ENCODE peak calls at places on chromosome 20, in five cellular contexts. One of them, this sample, is unnamed.

GRCh38 chr20:44017905-44018683 is 103.4 kb downstream of the TOX2 start:
- DNase-seq in H1: no peak
- DNase-seq in K562: peak; percentile 8
- DNase-seq in GM12878: no peak
- DNase-seq in HepG2: no peak
- DNase-seq in this sample: peak; percentile 59

GRCh38 chr20:18802012-18802634 is 11.5 kb upstream of the SCP2D1 start:
- DNase-seq in H1: no peak
- DNase-seq in K562: no peak
- DNase-seq in GM12878: no peak
- DNase-seq in HepG2: no peak
- DNase-seq in this sample: no peak

GRCh38 chr20:23565503-23566056 is 2.7 kb downstream of the CST9L start:
- DNase-seq in H1: no peak
- DNase-seq in K562: no peak
- DNase-seq in GM12878: no peak
- DNase-seq in HepG2: no peak
- DNase-seq in this sample: no peak

GRCh38 chr20:64167676-64168075 is 3.4 kb downstream of the MYT1 start:
- DNase-seq in H1: no peak
- DNase-seq in K562: no peak
- DNase-seq in GM12878: no peak
- DNase-seq in HepG2: no peak
- DNase-seq in this sample: no peak

GRCh38 chr20:59778615-59779200 is 154.7 kb downstream of the SYCP2 start:
- DNase-seq in H1: no peak
- DNase-seq in K562: no peak
- DNase-seq in GM12878: no peak
- DNase-seq in HepG2: no peak
- DNase-seq in this sample: no peak

GRCh38 chr20:63740501-63741353 is 1.2 kb downstream of the SLC2A4RG start:
- DNase-seq in H1: no peak
- DNase-seq in K562: peak; percentile 86
- DNase-seq in GM12878: no peak
- DNase-seq in HepG2: peak; percentile 95
- DNase-seq in this sample: peak; percentile 94

GRCh38 chr20:46872315-46873211 is 22.1 kb upstream of the EYA2 start:
- DNase-seq in H1: no peak
- DNase-seq in K562: peak; percentile 9
- DNase-seq in GM12878: no peak
- DNase-seq in HepG2: no peak
- DNase-seq in this sample: no peak

GRCh38 chr20:63738687-63739128 is 868 bp upstream of the SLC2A4RG start:
- DNase-seq in H1: no peak
- DNase-seq in K562: peak; percentile 74
- DNase-seq in GM12878: no peak
- DNase-seq in HepG2: peak; percentile 71
- DNase-seq in this sample: no peak

GRCh38 chr20:51604851-51605250 is 62.3 kb upstream of the NFATC2 start:
- DNase-seq in H1: no peak
- DNase-seq in K562: no peak
- DNase-seq in GM12878: no peak
- DNase-seq in HepG2: no peak
- DNase-seq in this sample: no peak

GRCh38 chr20:7841967-7842301 is 98.3 kb downstream of the HAO1 start:
- DNase-seq in H1: peak; percentile 25
- DNase-seq in K562: no peak
- DNase-seq in GM12878: no peak
- DNase-seq in HepG2: no peak
- DNase-seq in this sample: peak; percentile 85

GRCh38 chr20:11972478-11972877 is 54.8 kb downstream of the BTBD3 start:
- DNase-seq in H1: no peak
- DNase-seq in K562: no peak
- DNase-seq in GM12878: no peak
- DNase-seq in HepG2: no peak
- DNase-seq in this sample: no peak

GRCh38 chr20:62929051-62929538 is 2.8 kb upstream of the DIDO1 start:
- DNase-seq in H1: no peak
- DNase-seq in K562: peak; percentile 63
- DNase-seq in GM12878: no peak
- DNase-seq in HepG2: peak; percentile 50
- DNase-seq in this sample: no peak

GRCh38 chr20:2305946-2306345 is 10.1 kb downstream of the TGM3 start:
- DNase-seq in H1: no peak
- DNase-seq in K562: no peak
- DNase-seq in GM12878: no peak
- DNase-seq in HepG2: peak; percentile 44
- DNase-seq in this sample: peak; percentile 69

GRCh38 chr20:35279533-35280174 is 1.7 kb upstream of the MMP24OS start:
- DNase-seq in H1: no peak
- DNase-seq in K562: no peak
- DNase-seq in GM12878: no peak
- DNase-seq in HepG2: no peak
- DNase-seq in this sample: no peak

GRCh38 chr20:35277127-35277526 is 795 bp downstream of the MMP24OS start:
- DNase-seq in H1: no peak
- DNase-seq in K562: no peak
- DNase-seq in GM12878: no peak
- DNase-seq in HepG2: no peak
- DNase-seq in this sample: no peak

GRCh38 chr20:35279040-35279439 is 1.1 kb upstream of the MMP24OS start:
- DNase-seq in H1: no peak
- DNase-seq in K562: no peak
- DNase-seq in GM12878: no peak
- DNase-seq in HepG2: no peak
- DNase-seq in this sample: no peak

GRCh38 chr20:35276408-35276807 is 1.5 kb downstream of the MMP24OS start:
- DNase-seq in H1: no peak
- DNase-seq in K562: no peak
- DNase-seq in GM12878: no peak
- DNase-seq in HepG2: no peak
- DNase-seq in this sample: no peak

GRCh38 chr20:35277531-35278395 is at the start of gene MMP24OS:
- DNase-seq in H1: peak; percentile 86
- DNase-seq in K562: peak; percentile 90
- DNase-seq in GM12878: peak; percentile 64
- DNase-seq in HepG2: no peak
- DNase-seq in this sample: peak; percentile 89
- TF ChIP-seq CTCF in H1: peak; percentile 47
- TF ChIP-seq CTCF in K562: peak; percentile 55
- TF ChIP-seq CTCF in GM12878: peak; percentile 31
- TF ChIP-seq CTCF in HepG2: no peak
- TF ChIP-seq CTCF in this sample: no peak

GRCh38 chr20:37201827-37202162 is 22.4 kb upstream of the MROH8 start:
- DNase-seq in H1: no peak
- DNase-seq in K562: no peak
- DNase-seq in GM12878: no peak
- DNase-seq in HepG2: no peak
- DNase-seq in this sample: no peak
- H3K27ac ChIP-seq in H1: no peak overlapping the region
- H3K27ac ChIP-seq in K562: no peak overlapping the region
- H3K27ac ChIP-seq in GM12878: no peak overlapping the region
- H3K27ac ChIP-seq in HepG2: peak overlapping the region; percentile 28
- H3K27ac ChIP-seq in this sample: no peak overlapping the region

GRCh38 chr20:38246357-38247165 is 14.0 kb downstream of the KIAA1755 start:
- DNase-seq in H1: no peak
- DNase-seq in K562: no peak
- DNase-seq in GM12878: no peak
- DNase-seq in HepG2: no peak
- DNase-seq in this sample: no peak

GRCh38 chr20:38252292-38253288 is 7.9 kb downstream of the KIAA1755 start:
- DNase-seq in H1: no peak
- DNase-seq in K562: no peak
- DNase-seq in GM12878: no peak
- DNase-seq in HepG2: no peak
- DNase-seq in this sample: no peak

GRCh38 chr20:38250607-38251006 is 9.9 kb downstream of the KIAA1755 start:
- DNase-seq in H1: no peak
- DNase-seq in K562: peak; percentile 18
- DNase-seq in GM12878: no peak
- DNase-seq in HepG2: no peak
- DNase-seq in this sample: no peak

GRCh38 chr20:38247166-38247509 is 13.4 kb downstream of the KIAA1755 start:
- DNase-seq in H1: no peak
- DNase-seq in K562: no peak
- DNase-seq in GM12878: no peak
- DNase-seq in HepG2: no peak
- DNase-seq in this sample: no peak

DNA sequence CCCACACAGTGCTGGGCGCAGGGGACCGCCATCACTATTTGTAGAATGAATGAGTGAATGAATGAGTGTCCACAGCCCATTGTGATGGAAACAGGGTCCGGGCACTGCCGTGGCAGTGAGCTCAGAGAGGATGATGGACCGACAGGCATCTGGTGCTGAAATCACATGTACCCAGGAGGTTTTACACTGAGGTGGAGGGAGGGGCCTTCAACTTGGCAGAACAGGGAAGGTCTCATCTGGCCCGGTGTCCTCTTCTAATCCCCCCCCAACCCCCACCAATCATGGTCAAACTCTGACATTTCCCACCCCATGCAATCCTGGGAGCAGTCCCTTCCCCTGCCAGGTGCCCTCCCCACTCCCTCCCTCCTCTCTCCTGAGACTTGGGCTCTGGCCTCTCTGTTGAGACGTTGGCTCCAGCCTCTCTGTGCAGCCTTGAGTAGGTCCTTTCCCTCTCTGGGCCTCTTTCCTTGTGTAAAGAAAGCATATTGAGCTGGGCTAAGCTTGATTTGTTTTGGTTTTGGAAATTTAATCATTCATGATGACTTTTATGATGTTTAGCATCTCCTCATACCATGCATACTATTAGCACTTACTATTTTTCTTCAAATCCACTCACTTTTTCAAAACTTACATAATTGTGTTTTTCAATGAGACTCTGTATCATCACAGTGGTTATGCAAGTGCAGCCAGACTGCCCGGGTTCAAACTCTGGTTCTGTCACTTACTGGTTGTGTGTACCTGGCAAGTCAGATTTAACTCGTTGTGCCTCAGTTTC is 10.8 kb downstream of the KIAA1755 start:
- DNase-seq in H1: no peak
- DNase-seq in K562: no peak
- DNase-seq in GM12878: no peak
- DNase-seq in HepG2: no peak
- DNase-seq in this sample: no peak
- TF ChIP-seq HDAC2 in H1: no peak
- TF ChIP-seq HDAC2 in K562: no peak
- TF ChIP-seq HDAC2 in GM12878: no peak
- TF ChIP-seq HDAC2 in HepG2: no peak
- TF ChIP-seq HDAC2 in this sample: no peak

GRCh38 chr20:32451682-32452461 is 93.7 kb downstream of the ASXL1 start:
- DNase-seq in H1: no peak
- DNase-seq in K562: no peak
- DNase-seq in GM12878: no peak
- DNase-seq in HepG2: no peak
- DNase-seq in this sample: no peak
- TF ChIP-seq CTCF in H1: peak; percentile 28
- TF ChIP-seq CTCF in K562: peak; percentile 11
- TF ChIP-seq CTCF in GM12878: no peak
- TF ChIP-seq CTCF in HepG2: peak; percentile 48
- TF ChIP-seq CTCF in this sample: no peak

This sample was measured in A549.